ENCODE peak calls at places on chromosomes 5 and 9, in five cellular contexts. T, A, D, U and R are unnamed samples.

GRCh38 chr9:112061152-112061740 is 113.9 kb downstream of the SUSD1 start:
- DNase-seq in T (no peak), A (no peak), D (peak), U (no peak), R (no peak)

GRCh38 chr5:125485003-125485641 is 738.7 kb upstream of the ZNF608 start:
- DNase-seq in T (no peak), A (no peak), D (peak), U (no peak), R (no peak)

GRCh38 chr9:71975833-71976232 is 64.4 kb downstream of the C9orf85 start:
- DNase-seq in T (no peak), A (no peak), D (no peak), U (no peak), R (no peak)

GRCh38 chr5:114467729-114468128 is 105.9 kb downstream of the KCNN2 start:
- DNase-seq in T (no peak), A (no peak), D (no peak), U (no peak), R (no peak)

GRCh38 chr9:37029776-37030590 is 4.1 kb downstream of the PAX5 start:
- DNase-seq in T (no peak), A (peak), D (no peak), U (peak), R (peak)

GRCh38 chr9:19456996-19457693 is 48.3 kb downstream of the ACER2 start:
- DNase-seq in T (peak), A (peak), D (peak), U (peak), R (peak)

GRCh38 chr9:76658510-76659231 is 105.6 kb upstream of the PCA3 start:
- DNase-seq in T (no peak), A (no peak), D (no peak), U (no peak), R (no peak)

GRCh38 chr5:39599721-39600431 is 175.1 kb upstream of the DAB2 start:
- DNase-seq in T (no peak), A (no peak), D (no peak), U (no peak), R (no peak)

GRCh38 chr9:99184427-99185327 is 37.1 kb downstream of the ALG2 start:
- DNase-seq in T (peak), A (peak), D (peak), U (peak), R (peak)
- TF ChIP-seq CTCF in T (peak), A (peak), D (peak), U (peak), R (peak)

DNA sequence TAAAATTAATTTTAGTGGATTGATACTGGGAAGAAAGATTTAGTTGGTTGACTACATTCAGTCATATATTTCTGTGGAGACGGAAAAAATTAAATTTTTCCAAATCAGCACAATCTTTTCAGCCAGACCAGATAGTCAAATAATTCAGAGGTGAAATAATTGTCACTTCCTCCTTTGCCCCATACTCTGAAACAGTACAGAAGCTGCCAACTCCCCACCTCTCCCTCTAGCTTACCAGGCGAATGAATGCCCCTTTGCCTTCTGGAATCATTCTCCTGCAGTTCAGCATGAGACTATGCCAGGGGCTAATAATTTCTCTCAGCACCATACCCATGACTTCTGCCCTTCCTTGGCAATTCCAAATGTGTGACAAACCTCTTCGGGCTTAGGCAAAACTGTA is 43.5 kb downstream of the EBF1 start:
- DNase-seq in T (no peak), A (no peak), D (no peak), U (no peak), R (no peak)
- TF ChIP-seq CTCF in T (no peak), A (no peak), D (no peak), U (no peak), R (no peak)

GRCh38 chr5:149014634-149015033 is 48.2 kb downstream of the SH3TC2 start:
- DNase-seq in T (no peak), A (no peak), D (no peak), U (no peak), R (no peak)

GRCh38 chr5:149015126-149015525 is 47.7 kb downstream of the SH3TC2 start:
- DNase-seq in T (no peak), A (no peak), D (no peak), U (no peak), R (no peak)

GRCh38 chr5:149011731-149012130 is 51.1 kb downstream of the SH3TC2 start:
- DNase-seq in T (no peak), A (no peak), D (no peak), U (no peak), R (no peak)

GRCh38 chr5:149011084-149011483 is 51.8 kb downstream of the SH3TC2 start:
- DNase-seq in T (no peak), A (no peak), D (no peak), U (no peak), R (no peak)

GRCh38 chr5:149012350-149012749 is 50.5 kb downstream of the SH3TC2 start:
- DNase-seq in T (no peak), A (peak), D (no peak), U (no peak), R (no peak)
- TF ChIP-seq CTCF in T (no peak), A (no peak), D (no peak), U (peak), R (no peak)

GRCh38 chr5:95283761-95284511 is 958 bp downstream of the MCTP1 start:
- DNase-seq in T (peak), A (peak), D (no peak), U (peak), R (peak)
- TF ChIP-seq CTCF in T (peak), A (no peak), D (peak), U (peak), R (peak)

DNA sequence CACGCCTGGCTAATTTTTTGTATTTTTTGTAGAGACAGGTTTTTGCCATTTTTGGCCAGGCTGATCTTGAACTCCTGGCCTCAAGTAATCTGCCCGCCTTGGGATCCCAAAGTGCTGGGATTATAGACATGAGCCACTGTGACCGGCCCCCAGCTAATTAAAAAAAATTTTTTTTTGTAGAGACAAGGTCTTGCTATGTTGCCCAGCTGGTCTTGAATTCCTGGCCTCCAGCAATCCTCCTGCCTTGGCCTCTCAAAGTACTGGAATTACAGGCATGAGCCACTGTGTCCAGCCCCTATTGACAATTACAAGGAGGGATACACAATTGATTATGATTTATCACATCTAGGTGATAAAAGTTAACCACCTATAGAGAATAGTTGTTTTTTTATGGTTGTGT is 59.5 kb downstream of the NR2F1 start:
- DNase-seq in T (no peak), A (no peak), D (no peak), U (no peak), R (no peak)
- TF ChIP-seq CTCF in T (no peak), A (no peak), D (no peak), U (no peak), R (no peak)

GRCh38 chr5:26482817-26483375 is 555.5 kb downstream of the CDH9 start:
- DNase-seq in T (peak), A (peak), D (peak), U (peak), R (peak)
- TF ChIP-seq CTCF in T (peak), A (peak), D (no peak), U (peak), R (peak)

GRCh38 chr5:74625742-74626241 is 14.7 kb downstream of the ENC1 start:
- DNase-seq in T (no peak), A (no peak), D (no peak), U (no peak), R (no peak)
- TF ChIP-seq CTCF in T (peak), A (peak), D (no peak), U (peak), R (no peak)